ENCODE peak calls at places on chromosomes 12 and 14, in seven cellular contexts. B is IMR-90, F is psoas muscle, C is body of pancreas, R is breast epithelium, S is ovary, G is gastrocnemius medialis. V is an unnamed sample. For H3K36me3, the result is how much of the 10 kb centered on the place peaks cover.

GRCh38 chr14:30484976-30485375 is 74.0 kb upstream of the G2E3 start:
- DNase-seq in F (no peak), B (no peak), C (no peak), R (no peak), G (no peak), S (no peak), V (no peak)

GRCh38 chr14:57199911-57200310 is 68.8 kb downstream of the EXOC5 start:
- DNase-seq in C (no peak), F (no peak), R (no peak), B (peak), S (no peak), G (no peak), V (peak)

GRCh38 chr12:57722716-57723629 is 15.6 kb downstream of the AGAP2 start:
- DNase-seq in F (no peak), R (peak), B (no peak), C (no peak), G (no peak), S (no peak), V (no peak)

GRCh38 chr12:42590324-42590934 is 883 bp upstream of the PRICKLE1 start:
- DNase-seq in C (peak), F (peak), R (no peak), B (no peak), G (peak), S (peak), V (no peak)

GRCh38 chr12:100672075-100672592 is 98.7 kb downstream of the GAS2L3 start:
- DNase-seq in F (no peak), G (no peak), B (no peak), C (no peak), S (no peak), R (no peak), V (no peak)

GRCh38 chr14:76924363-76925151 is 98.3 kb downstream of the LRRC74A start:
- DNase-seq in C (no peak), B (no peak), F (no peak), R (no peak), G (no peak), S (peak), V (no peak)

GRCh38 chr12:14514946-14515345 is 52.7 kb downstream of the PLBD1 start:
- DNase-seq in F (no peak), B (no peak), G (no peak), C (no peak), S (no peak), R (no peak), V (peak)

GRCh38 chr14:49428076-49428475 is 158.1 kb downstream of the RPS29 start:
- DNase-seq in R (no peak), F (no peak), C (no peak), B (no peak), S (no peak), G (no peak), V (no peak)

GRCh38 chr12:101327547-101327946 is 47.6 kb downstream of the UTP20 start:
- DNase-seq in S (no peak), B (no peak), F (no peak), C (no peak), G (no peak), R (no peak), V (no peak)

GRCh38 chr12:120257041-120257821 is 8.3 kb downstream of the PXN start:
- DNase-seq in C (peak), S (peak), G (peak), B (peak), F (peak), R (peak), V (peak)

GRCh38 chr12:64171715-64172114 is 50.4 kb downstream of the KICS2 start:
- DNase-seq in S (no peak), C (no peak), B (peak), F (no peak), G (no peak), R (no peak), V (peak)

GRCh38 chr12:12671850-12672660 is 23.9 kb downstream of the GPR19 start:
- DNase-seq in G (no peak), B (peak), C (no peak), F (no peak), R (no peak), S (no peak), V (peak)

GRCh38 chr14:68462683-68463082 is 330.2 kb downstream of the ZFP36L1 start:
- DNase-seq in C (no peak), F (no peak), G (no peak), S (no peak), R (no peak), B (no peak), V (no peak)

GRCh38 chr14:42141328-42141727 is 534.7 kb downstream of the LRFN5 start:
- DNase-seq in S (no peak), R (no peak), F (no peak), B (no peak), G (no peak), C (no peak), V (peak)

GRCh38 chr12:105706321-105706972 is 376.0 kb downstream of the C12orf75 start:
- DNase-seq in B (peak), G (peak), C (no peak), S (peak), R (no peak), F (peak), V (peak)

GRCh38 chr12:29148958-29149690 is at the start of gene FAR2:
- DNase-seq in C (peak), F (peak), S (no peak), B (no peak), G (peak), R (no peak), V (peak)

GRCh38 chr12:113416091-113416754 is 6.0 kb upstream of the SDSL start:
- DNase-seq in R (no peak), B (no peak), C (no peak), G (no peak), F (no peak), S (no peak), V (peak)

GRCh38 chr12:76666272-76666845 is 97.6 kb upstream of the ZDHHC17 start:
- DNase-seq in R (no peak), G (no peak), F (no peak), B (no peak), C (no peak), S (no peak), V (no peak)

GRCh38 chr12:110039085-110039807 is 9.1 kb downstream of the C12orf76 start:
- DNase-seq in G (no peak), F (no peak), B (peak), C (peak), S (no peak), R (peak), V (peak)

GRCh38 chr12:104454997-104455396 is 1.8 kb upstream of the CHST11 start:
- DNase-seq in R (no peak), G (no peak), S (no peak), F (no peak), C (no peak), B (peak), V (peak)

GRCh38 chr12:89183985-89184435 is 168.3 kb downstream of the DUSP6 start:
- DNase-seq in R (peak), G (peak), B (peak), C (no peak), S (peak), F (peak), V (peak)

GRCh38 chr12:98256830-98257229 is 258.6 kb upstream of the TMPO start:
- DNase-seq in R (no peak), F (no peak), G (no peak), B (no peak), S (no peak), C (no peak), V (no peak)

GRCh38 chr12:42631507-42631906 is 42.0 kb upstream of the PRICKLE1 start:
- DNase-seq in B (peak), R (no peak), S (no peak), G (no peak), F (no peak), C (no peak), V (no peak)

GRCh38 chr12:82896979-82897378 is 210.3 kb downstream of the TMTC2 start:
- DNase-seq in B (peak), G (no peak), F (no peak), R (peak), S (no peak), C (peak), V (peak)

GRCh38 chr14:64195194-64195593 is 99.0 kb downstream of the ESR2 start:
- DNase-seq in S (no peak), C (no peak), F (no peak), G (no peak), R (no peak), B (peak), V (no peak)

GRCh38 chr12:92438641-92439396 is 264.0 kb upstream of the PLEKHG7 start:
- DNase-seq in C (no peak), G (no peak), R (no peak), B (no peak), F (no peak), S (no peak), V (no peak)

GRCh38 chr12:120700863-120701262 is 9.4 kb upstream of the UNC119B start:
- DNase-seq in C (no peak), G (no peak), B (no peak), S (no peak), F (no peak), R (no peak), V (no peak)

GRCh38 chr14:52110441-52111086 is 41.7 kb upstream of the NID2 start:
- DNase-seq in C (no peak), S (no peak), G (no peak), F (no peak), R (no peak), B (peak), V (no peak)

GRCh38 chr14:95490727-95491451 is 25.6 kb downstream of the SYNE3 start:
- DNase-seq in S (peak), R (no peak), G (no peak), C (no peak), B (no peak), F (no peak), V (peak)

GRCh38 chr12:52692253-52692652 is 11.1 kb downstream of the KRT77 start:
- DNase-seq in R (no peak), S (no peak), G (no peak), F (no peak), C (no peak), B (no peak), V (no peak)

GRCh38 chr12:52690351-52691075 is 10.3 kb upstream of the KRT1 start:
- DNase-seq in C (no peak), G (no peak), F (no peak), B (no peak), R (no peak), S (no peak), V (no peak)

GRCh38 chr12:52689936-52690335 is 9.7 kb upstream of the KRT1 start:
- DNase-seq in C (no peak), S (no peak), B (no peak), R (no peak), F (no peak), G (no peak), V (no peak)

GRCh38 chr12:52691765-52692150 is 11.6 kb upstream of the KRT1 start:
- DNase-seq in G (no peak), S (no peak), C (no peak), R (no peak), B (no peak), F (no peak), V (no peak)

GRCh38 chr12:52691076-52691764 is 11.0 kb upstream of the KRT1 start:
- DNase-seq in R (no peak), S (no peak), B (no peak), C (no peak), G (no peak), F (peak), V (no peak)
- H3K4me3 ChIP-seq in R (peak), S (peak), B (no peak), C (no peak), G (no peak), F (peak), V (no peak)

GRCh38 chr12:111503116-111503515 is 96.0 kb downstream of the ATXN2 start:
- DNase-seq in C (no peak), F (no peak), G (no peak), S (no peak), R (no peak), B (peak), V (no peak)
- H3K36me3 ChIP-seq in C (under half), F (under half), G (under half), S (under half), R (under half), B (under half), V (under half)

GRCh38 chr14:22491683-22492483 is 97.1 kb downstream of the DAD1 start:
- DNase-seq in B (no peak), R (no peak), S (no peak), G (no peak), F (no peak), C (no peak), V (no peak)
- H3K4me3 ChIP-seq in B (no peak), R (no peak), S (no peak), G (no peak), F (no peak), C (no peak), V (no peak)

GRCh38 chr12:111455448-111456320 is 50.0 kb downstream of the SH2B3 start:
- DNase-seq in R (peak), G (no peak), F (no peak), C (no peak), B (peak), S (no peak), V (no peak)
- H3K36me3 ChIP-seq in R (under half), G (under half), F (under half), C (under half), B (half or more), S (under half), V (under half)

GRCh38 chr12:56078427-56078826 is 1.5 kb upstream of the ERBB3 start:
- DNase-seq in B (no peak), F (no peak), S (no peak), C (no peak), R (no peak), G (no peak), V (no peak)
- H3K4me3 ChIP-seq in B (no peak), F (no peak), S (no peak), C (no peak), R (no peak), G (no peak), V (no peak)

GRCh38 chr12:123253606-123254459 is 17.8 kb downstream of the CDK2AP1 start:
- DNase-seq in S (no peak), B (no peak), G (no peak), R (no peak), C (no peak), F (no peak), V (no peak)

GRCh38 chr12:123251403-123252076 is 18.3 kb downstream of the MTRFR start:
- DNase-seq in C (no peak), S (no peak), G (no peak), B (no peak), F (no peak), R (no peak), V (no peak)

GRCh38 chr12:123258593-123258992 is 13.1 kb downstream of the CDK2AP1 start:
- DNase-seq in G (no peak), C (no peak), F (no peak), R (no peak), S (no peak), B (no peak), V (no peak)

GRCh38 chr12:123250471-123251383 is 17.5 kb downstream of the MTRFR start:
- DNase-seq in C (peak), R (peak), G (no peak), F (no peak), B (no peak), S (no peak), V (peak)

DNA sequence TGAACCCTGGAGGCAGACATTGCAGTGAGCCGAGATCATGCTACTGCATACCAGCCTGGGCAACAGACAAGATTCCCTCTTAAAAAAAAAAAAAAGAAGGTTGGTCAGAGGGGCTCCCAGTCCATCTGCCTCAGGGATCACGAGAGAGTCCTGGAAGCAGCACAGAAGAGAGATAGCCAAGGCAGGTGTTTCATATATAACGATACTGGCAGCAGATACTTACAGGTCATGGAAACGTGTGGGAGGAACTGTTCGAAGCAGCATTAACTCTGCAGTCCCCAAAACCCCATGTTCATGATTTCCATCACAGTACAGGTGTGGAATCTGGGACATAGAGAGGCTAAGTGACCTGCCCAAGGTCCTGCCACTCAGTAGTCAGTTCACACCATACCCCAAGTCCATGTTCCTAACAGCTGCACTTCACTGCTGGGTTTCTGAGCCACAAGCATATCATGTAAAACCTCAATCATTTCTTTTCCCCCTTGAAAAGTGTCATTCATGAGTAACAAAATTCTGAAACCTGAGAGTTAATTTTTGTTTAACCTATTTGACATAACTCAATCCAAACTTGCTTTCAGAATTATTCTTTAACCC is 16.7 kb downstream of the CDK2AP1 start:
- DNase-seq in B (no peak), S (no peak), G (no peak), C (no peak), R (no peak), F (no peak), V (no peak)
- H3K36me3 ChIP-seq in B (under half), S (under half), G (under half), C (under half), R (under half), F (under half), V (under half)

GRCh38 chr12:6386038-6386437 is 2.1 kb downstream of the LTBR start:
- DNase-seq in B (no peak), S (no peak), F (no peak), G (no peak), R (no peak), C (no peak), V (no peak)

GRCh38 chr12:6384499-6385436 is 806 bp downstream of the LTBR start:
- DNase-seq in G (no peak), C (no peak), R (no peak), F (no peak), S (peak), B (no peak), V (no peak)

GRCh38 chr12:6382371-6382770 is 1.6 kb upstream of the LTBR start:
- DNase-seq in B (no peak), F (no peak), S (no peak), R (no peak), C (no peak), G (no peak), V (no peak)

GRCh38 chr12:6386522-6386921 is 2.6 kb downstream of the LTBR start:
- DNase-seq in F (no peak), C (no peak), R (no peak), G (no peak), S (no peak), B (no peak), V (no peak)

GRCh38 chr12:6383572-6384498 is at the start of gene LTBR:
- DNase-seq in F (peak), R (peak), C (peak), G (peak), S (peak), B (peak), V (peak)
- H3K4me3 ChIP-seq in F (peak), R (peak), C (peak), G (peak), S (peak), B (peak), V (peak)

DNA sequence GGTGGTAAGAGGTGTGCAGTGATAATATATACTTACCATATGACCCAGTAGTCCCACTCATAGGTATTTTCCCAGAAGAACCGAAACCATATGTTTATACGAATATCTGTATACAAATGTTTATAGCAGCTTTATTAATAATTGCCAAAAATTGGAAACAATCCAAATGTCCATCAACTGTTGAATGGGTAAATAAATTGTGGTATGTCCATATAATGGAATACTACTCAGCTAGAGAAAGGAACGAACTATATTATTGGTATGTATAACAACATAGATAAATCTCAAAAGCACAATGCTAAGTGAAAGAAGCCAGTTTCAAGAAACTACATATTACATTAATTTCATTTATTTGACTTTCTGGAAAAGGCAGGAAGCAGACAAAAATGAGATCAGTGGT is 66.1 kb downstream of the TTLL5 start:
- DNase-seq in R (no peak), C (no peak), S (no peak), F (no peak), G (no peak), B (no peak), V (no peak)
- H3K36me3 ChIP-seq in R (under half), C (under half), S (under half), F (under half), G (under half), B (under half), V (under half)

GRCh38 chr14:50792058-50792477 is 38.9 kb downstream of the NIN start:
- DNase-seq in B (no peak), C (no peak), G (no peak), F (no peak), R (no peak), S (no peak), V (no peak)
- H3K4me3 ChIP-seq in B (no peak), C (no peak), G (no peak), F (peak), R (no peak), S (no peak), V (no peak)

GRCh38 chr12:111454716-111455447 is 49.2 kb downstream of the SH2B3 start:
- DNase-seq in B (no peak), G (no peak), R (no peak), C (no peak), S (no peak), F (no peak), V (no peak)
- H3K36me3 ChIP-seq in B (half or more), G (under half), R (under half), C (under half), S (under half), F (under half), V (under half)